ENCODE peak calls at places on chromosome 17, in five cellular contexts. One of them, this sample, is unnamed.

GRCh38 chr17:38912221-38912813 is 13.1 kb upstream of the LASP1NB start:
- DNase-seq in GM12878: no peak
- DNase-seq in DND-41: no peak
- DNase-seq in fibroblast of lung: peak
- DNase-seq in HCT116: no peak
- DNase-seq in this sample: no peak

GRCh38 chr17:6555331-6556120 is 829 bp downstream of the PITPNM3 start:
- DNase-seq in GM12878: no peak
- DNase-seq in DND-41: no peak
- DNase-seq in fibroblast of lung: no peak
- DNase-seq in HCT116: no peak
- DNase-seq in this sample: peak

GRCh38 chr17:19456016-19456927 is 45.2 kb downstream of the RNF112 start:
- DNase-seq in GM12878: no peak
- DNase-seq in DND-41: no peak
- DNase-seq in fibroblast of lung: no peak
- DNase-seq in HCT116: no peak
- DNase-seq in this sample: no peak

GRCh38 chr17:50922107-50922506 is 56.0 kb upstream of the TOB1 start:
- DNase-seq in GM12878: no peak
- DNase-seq in DND-41: no peak
- DNase-seq in fibroblast of lung: no peak
- DNase-seq in HCT116: no peak
- DNase-seq in this sample: no peak

GRCh38 chr17:67506966-67507365 is 129.9 kb downstream of the PITPNC1 start:
- DNase-seq in GM12878: no peak
- DNase-seq in DND-41: no peak
- DNase-seq in fibroblast of lung: no peak
- DNase-seq in HCT116: no peak
- DNase-seq in this sample: no peak

GRCh38 chr17:82611140-82612058 is 36.8 kb downstream of the WDR45B start:
- DNase-seq in GM12878: no peak
- DNase-seq in DND-41: no peak
- DNase-seq in fibroblast of lung: peak
- DNase-seq in HCT116: no peak
- DNase-seq in this sample: no peak

GRCh38 chr17:71505981-71506380 is 614.8 kb upstream of the SOX9 start:
- DNase-seq in GM12878: no peak
- DNase-seq in DND-41: no peak
- DNase-seq in fibroblast of lung: no peak
- DNase-seq in HCT116: no peak
- DNase-seq in this sample: no peak

GRCh38 chr17:65022751-65023421 is 33.7 kb downstream of the GNA13 start:
- DNase-seq in GM12878: peak
- DNase-seq in DND-41: no peak
- DNase-seq in fibroblast of lung: peak
- DNase-seq in HCT116: peak
- DNase-seq in this sample: no peak

GRCh38 chr17:77163521-77164280 is 22.9 kb downstream of the SEC14L1 start:
- DNase-seq in GM12878: no peak
- DNase-seq in DND-41: no peak
- DNase-seq in fibroblast of lung: no peak
- DNase-seq in HCT116: no peak
- DNase-seq in this sample: no peak

GRCh38 chr17:77163001-77163400 is 22.2 kb downstream of the SEC14L1 start:
- DNase-seq in GM12878: no peak
- DNase-seq in DND-41: no peak
- DNase-seq in fibroblast of lung: no peak
- DNase-seq in HCT116: no peak
- DNase-seq in this sample: peak

GRCh38 chr17:77161953-77162352 is 21.2 kb downstream of the SEC14L1 start:
- DNase-seq in GM12878: no peak
- DNase-seq in DND-41: no peak
- DNase-seq in fibroblast of lung: no peak
- DNase-seq in HCT116: no peak
- DNase-seq in this sample: no peak

GRCh38 chr17:77165577-77165976 is 24.8 kb downstream of the SEC14L1 start:
- DNase-seq in GM12878: no peak
- DNase-seq in DND-41: no peak
- DNase-seq in fibroblast of lung: no peak
- DNase-seq in HCT116: no peak
- DNase-seq in this sample: no peak

DNA sequence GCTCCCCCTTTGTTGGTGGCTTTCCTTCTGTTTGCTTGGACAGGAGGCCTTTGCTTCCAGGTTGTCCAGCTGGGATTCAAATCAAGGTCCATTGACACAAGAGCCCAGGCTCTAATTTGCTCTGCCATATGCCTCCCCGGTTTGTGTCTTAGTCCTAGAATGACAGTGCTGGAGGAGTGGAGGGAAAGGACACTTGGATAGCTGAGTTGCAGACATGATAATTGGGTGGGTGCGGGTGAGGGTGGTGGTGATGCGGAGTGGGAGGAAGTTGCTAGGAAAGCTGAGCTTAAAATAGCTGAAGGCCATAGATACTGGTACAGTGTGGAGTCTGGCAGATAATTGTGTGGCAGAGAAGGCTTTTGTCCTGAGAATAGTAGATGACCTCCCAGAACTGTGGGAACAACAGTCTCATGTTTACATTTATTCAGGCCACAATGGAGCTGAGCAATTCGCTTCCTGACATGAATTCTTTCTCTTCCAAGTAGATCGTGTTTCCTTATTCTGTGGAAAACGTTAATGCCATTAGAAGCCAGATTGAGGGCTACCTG is 23.8 kb downstream of the SEC14L1 start:
- DNase-seq in GM12878: no peak
- DNase-seq in DND-41: no peak
- DNase-seq in fibroblast of lung: no peak
- DNase-seq in HCT116: no peak
- DNase-seq in this sample: no peak
- H3K27ac ChIP-seq in GM12878: peak
- H3K27ac ChIP-seq in DND-41: no peak
- H3K27ac ChIP-seq in fibroblast of lung: no peak
- H3K27ac ChIP-seq in HCT116: no peak
- H3K27ac ChIP-seq in this sample: no peak

GRCh38 chr17:57903961-57904360 is 51.3 kb downstream of the CUEDC1 start:
- DNase-seq in GM12878: no peak
- DNase-seq in DND-41: no peak
- DNase-seq in fibroblast of lung: no peak
- DNase-seq in HCT116: no peak
- DNase-seq in this sample: no peak
- H3K9ac ChIP-seq in GM12878: no peak
- H3K9ac ChIP-seq in DND-41: no peak
- H3K9ac ChIP-seq in fibroblast of lung: no peak
- H3K9ac ChIP-seq in HCT116: peak
- H3K9ac ChIP-seq in this sample: peak

DNA sequence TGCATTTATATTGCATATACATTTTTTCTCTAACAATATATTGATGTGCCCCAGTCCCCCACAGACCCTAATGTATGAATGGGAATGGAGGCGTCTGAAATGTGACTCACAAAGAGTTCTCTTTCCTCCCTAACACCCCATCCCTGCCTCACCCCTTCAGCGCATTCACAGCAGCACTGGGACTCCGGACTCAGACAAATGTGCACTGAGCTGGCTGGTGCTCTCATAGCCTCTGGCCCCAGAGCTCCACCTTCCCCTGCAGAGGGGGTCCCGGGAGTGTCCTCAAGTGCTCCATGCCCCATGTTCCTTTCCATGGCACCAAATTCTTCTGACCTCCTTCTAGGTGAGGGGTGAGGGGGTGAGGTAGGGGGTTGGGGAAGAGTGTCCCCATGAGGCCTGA is 20.6 kb downstream of the NPTX1 start:
- DNase-seq in GM12878: no peak
- DNase-seq in DND-41: no peak
- DNase-seq in fibroblast of lung: no peak
- DNase-seq in HCT116: no peak
- DNase-seq in this sample: no peak
- H3K27ac ChIP-seq in GM12878: no peak
- H3K27ac ChIP-seq in DND-41: peak
- H3K27ac ChIP-seq in fibroblast of lung: no peak
- H3K27ac ChIP-seq in HCT116: peak
- H3K27ac ChIP-seq in this sample: peak

GRCh38 chr17:49213399-49213798 is 2.9 kb downstream of the ABI3 start:
- DNase-seq in GM12878: no peak
- DNase-seq in DND-41: no peak
- DNase-seq in fibroblast of lung: no peak
- DNase-seq in HCT116: no peak
- DNase-seq in this sample: no peak

GRCh38 chr17:49214665-49215360 is 4.3 kb downstream of the ABI3 start:
- DNase-seq in GM12878: no peak
- DNase-seq in DND-41: no peak
- DNase-seq in fibroblast of lung: no peak
- DNase-seq in HCT116: no peak
- DNase-seq in this sample: no peak

GRCh38 chr17:49209061-49209571 is 1.3 kb downstream of the GNGT2 start:
- DNase-seq in GM12878: no peak
- DNase-seq in DND-41: peak
- DNase-seq in fibroblast of lung: no peak
- DNase-seq in HCT116: no peak
- DNase-seq in this sample: no peak

GRCh38 chr17:49213803-49214202 is 3.3 kb downstream of the ABI3 start:
- DNase-seq in GM12878: no peak
- DNase-seq in DND-41: no peak
- DNase-seq in fibroblast of lung: no peak
- DNase-seq in HCT116: no peak
- DNase-seq in this sample: no peak

DNA sequence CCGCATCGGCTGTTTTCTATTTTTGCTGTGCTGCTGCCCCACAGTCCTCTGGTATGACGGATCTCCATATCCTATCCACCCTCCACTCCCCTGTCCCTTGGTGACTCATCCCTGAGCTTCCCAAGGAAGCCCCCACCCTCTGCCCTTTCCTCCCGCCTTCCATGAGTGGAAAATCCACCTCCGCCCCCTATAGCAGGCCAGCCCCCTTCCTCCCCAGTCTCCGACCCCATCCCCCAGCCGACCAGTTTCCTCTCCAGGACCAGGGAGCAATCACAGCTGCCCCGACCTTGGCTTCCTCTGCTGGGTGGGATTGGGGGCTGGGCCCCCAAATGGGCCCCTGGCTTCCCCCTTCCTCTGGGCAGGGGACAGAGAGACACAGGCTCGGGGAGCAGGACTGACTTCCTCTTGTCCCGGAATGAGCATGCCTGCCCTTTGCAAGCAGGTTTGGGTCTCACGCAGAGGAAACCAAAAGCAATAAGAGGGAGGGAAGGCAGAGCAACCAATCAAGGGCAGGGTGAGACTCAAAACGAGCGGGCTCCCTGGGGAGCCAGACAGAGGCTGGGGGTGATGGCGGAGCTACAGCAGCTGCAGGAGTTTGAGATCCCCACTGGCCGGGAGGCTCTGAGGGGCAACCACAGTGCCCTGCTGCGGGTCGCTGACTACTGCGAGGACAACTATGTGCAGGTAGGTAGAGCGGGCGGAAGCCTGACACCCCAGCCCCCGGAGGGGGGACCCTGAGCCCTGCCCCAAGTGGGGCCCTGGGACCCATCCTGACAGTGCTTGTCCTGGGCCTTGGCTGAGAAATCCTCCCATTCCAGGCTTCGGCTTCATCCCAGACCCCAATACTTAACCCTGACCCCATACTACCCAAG is at the start of the genes ABI3 and GNGT2:
- DNase-seq in GM12878: peak
- DNase-seq in DND-41: peak
- DNase-seq in fibroblast of lung: peak
- DNase-seq in HCT116: no peak
- DNase-seq in this sample: peak
- H3K9ac ChIP-seq in GM12878: peak
- H3K9ac ChIP-seq in DND-41: peak
- H3K9ac ChIP-seq in fibroblast of lung: peak
- H3K9ac ChIP-seq in HCT116: no peak
- H3K9ac ChIP-seq in this sample: peak

DNA sequence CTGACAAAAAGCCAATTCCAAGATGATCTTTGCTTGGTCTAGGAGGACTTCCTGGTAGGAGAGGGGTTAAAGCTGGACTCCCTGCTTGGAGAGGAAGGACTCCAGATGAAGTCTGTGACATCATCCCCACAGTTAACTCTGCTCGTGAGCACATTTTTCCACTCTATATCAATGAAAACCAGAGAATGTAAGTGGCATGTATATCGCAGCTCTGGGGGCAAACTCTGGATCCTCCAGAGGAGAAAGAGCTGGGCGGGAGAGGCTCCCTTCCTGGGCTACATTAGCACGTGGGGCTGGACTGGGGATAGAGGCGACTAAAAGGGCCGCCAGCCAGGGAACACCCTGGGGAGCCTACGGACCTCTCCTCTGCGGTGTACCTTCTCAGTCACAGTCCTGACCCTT is 34.1 kb downstream of the HIC1 start:
- DNase-seq in GM12878: no peak
- DNase-seq in DND-41: no peak
- DNase-seq in fibroblast of lung: peak
- DNase-seq in HCT116: no peak
- DNase-seq in this sample: no peak
- H3K27ac ChIP-seq in GM12878: peak
- H3K27ac ChIP-seq in DND-41: peak
- H3K27ac ChIP-seq in fibroblast of lung: peak
- H3K27ac ChIP-seq in HCT116: no peak
- H3K27ac ChIP-seq in this sample: peak